ENCODE peak calls at places on chromosomes 2 and 18, in nine cellular contexts. F, A, Y, U, K, Q, G, M and N are unnamed samples.

GRCh38 chr2:69797836-69798465 is 31.5 kb upstream of the GMCL1 start:
- DNase-seq in M (no peak), Q (no peak), Y (peak), U (no peak), A (no peak), G (no peak), F (no peak), K (no peak), N (no peak)

GRCh38 chr2:164778723-164779122 is 62.9 kb downstream of the COBLL1 start:
- DNase-seq in K (no peak), A (no peak), U (no peak), Q (no peak), M (no peak), Y (no peak), F (no peak), G (no peak), N (no peak)

GRCh38 chr2:85064927-85065630 is 68.1 kb upstream of the TCF7L1 start:
- DNase-seq in G (no peak), Q (no peak), M (no peak), Y (no peak), F (peak), K (no peak), U (no peak), A (no peak), N (no peak)

GRCh38 chr2:174124171-174124570 is 124.2 kb downstream of the OLA1 start:
- DNase-seq in G (no peak), U (peak), M (no peak), Y (no peak), A (no peak), Q (no peak), F (no peak), K (peak), N (no peak)

GRCh38 chr2:230473378-230473777 is 57.4 kb downstream of the SP100 start:
- DNase-seq in Q (no peak), A (no peak), U (peak), K (no peak), Y (no peak), M (no peak), F (no peak), G (no peak), N (no peak)

GRCh38 chr2:170098626-170099312 is 79.2 kb upstream of the MYO3B start:
- DNase-seq in G (no peak), Q (no peak), K (no peak), M (no peak), Y (no peak), A (no peak), U (peak), F (no peak), N (no peak)

GRCh38 chr18:6648581-6648980 is 80.9 kb upstream of the ARHGAP28 start:
- DNase-seq in A (no peak), K (no peak), G (no peak), M (no peak), Q (no peak), U (no peak), Y (no peak), F (no peak), N (no peak)

GRCh38 chr2:211093743-211094303 is 537.4 kb downstream of the CPS1 start:
- DNase-seq in F (no peak), A (no peak), M (no peak), G (no peak), Q (no peak), U (peak), K (no peak), Y (no peak), N (no peak)

GRCh38 chr2:50995610-50996009 is 36.3 kb downstream of the NRXN1 start:
- DNase-seq in M (no peak), Q (no peak), Y (peak), G (no peak), A (no peak), K (no peak), F (no peak), U (no peak), N (no peak)

GRCh38 chr2:10331702-10332401 is 29.1 kb downstream of the HPCAL1 start:
- DNase-seq in G (peak), Q (no peak), U (peak), Y (no peak), K (no peak), A (peak), M (peak), F (no peak), N (no peak)

GRCh38 chr2:127226520-127227263 is 6.6 kb upstream of the CYP27C1 start:
- DNase-seq in G (no peak), F (no peak), Y (peak), Q (no peak), K (no peak), M (peak), A (no peak), U (peak), N (no peak)

GRCh38 chr2:230930928-230931555 is 6.0 kb upstream of the GPR55 start:
- DNase-seq in K (no peak), G (no peak), F (no peak), U (no peak), M (no peak), Q (no peak), A (no peak), Y (no peak), N (no peak)

GRCh38 chr2:96554293-96555145 is 18.0 kb downstream of the ARID5A start:
- DNase-seq in A (peak), G (peak), M (peak), F (peak), K (peak), Y (peak), Q (peak), U (peak), N (no peak)

GRCh38 chr2:53040536-53041229 is 726.9 kb upstream of the CHAC2 start:
- DNase-seq in Q (no peak), A (no peak), U (no peak), G (no peak), F (no peak), K (no peak), M (no peak), Y (no peak), N (no peak)

GRCh38 chr2:69817739-69818494 is 11.5 kb upstream of the GMCL1 start:
- DNase-seq in A (no peak), U (no peak), Q (no peak), G (no peak), M (no peak), K (no peak), Y (no peak), F (no peak), N (no peak)

GRCh38 chr2:172698041-172698863 is 37.4 kb upstream of the RAPGEF4 start:
- DNase-seq in K (no peak), U (peak), G (no peak), M (no peak), Y (peak), Q (no peak), A (no peak), F (no peak), N (no peak)

GRCh38 chr2:132923787-132924186 is 253.8 kb upstream of the LYPD1 start:
- DNase-seq in U (no peak), F (no peak), Y (no peak), Q (no peak), K (no peak), A (no peak), M (no peak), G (no peak), N (no peak)

GRCh38 chr2:67260348-67261277 is 136.5 kb upstream of the ETAA1 start:
- DNase-seq in G (no peak), A (no peak), M (peak), F (no peak), Q (no peak), Y (peak), U (no peak), K (no peak), N (peak)

GRCh38 chr18:72161686-72162085 is 382.5 kb downstream of the CBLN2 start:
- DNase-seq in K (no peak), Q (no peak), F (no peak), G (no peak), A (no peak), U (no peak), Y (no peak), M (no peak), N (no peak)